ENCODE peak calls at places on chromosomes 13 and 19, in eight cellular contexts. R is activated CD8-positive, alpha-beta memory T cell treated with anti-CD3 and anti-CD28 coated beads for 1 hour; V is germinal center; J is activated CD4-positive, alpha-beta T cell treated with anti-CD3 and anti-CD28 coated beads, Interleukin-2, amount 50 U/mL, for 1 hour; Q is HS-5; E is foreskin fibroblast; H is A172; A is ELR. X is an unnamed sample.

GRCh38 chr13:73235385-73235784 is 176.6 kb downstream of the KLF5 start:
- DNase-seq in E (no peak), A (no peak), R (no peak), Q (no peak), J (no peak), V (no peak), H (no peak), X (no peak)

GRCh38 chr13:49329831-49330545 is 82.3 kb downstream of the CDADC1 start:
- DNase-seq in A (no peak), H (no peak), E (no peak), Q (no peak), J (no peak), V (no peak), R (no peak), X (no peak)

GRCh38 chr19:54100560-54100959 is at the start of gene OSCAR:
- DNase-seq in R (no peak), A (peak; percentile 40), J (no peak), V (no peak), E (peak; percentile 36), H (no peak), Q (no peak), X (no peak)

GRCh38 chr19:17949956-17950309 is 17.0 kb upstream of the KCNN1 start:
- DNase-seq in V (no peak), Q (no peak), A (no peak), H (no peak), R (no peak), J (no peak), E (no peak), X (no peak)

GRCh38 chr19:23949611-23950010 is 34.9 kb downstream of the ZNF726 start:
- DNase-seq in E (peak; percentile 55), R (no peak), H (no peak), V (no peak), J (no peak), Q (no peak), A (no peak), X (no peak)

GRCh38 chr19:48510421-48511268 is 990 bp downstream of the LMTK3 start:
- DNase-seq in A (peak; percentile 63), E (peak; percentile 72), H (peak; percentile 21), J (peak; percentile 75), R (no peak), V (peak; percentile 68), Q (no peak), X (no peak)

GRCh38 chr19:21474671-21475181 is 30.7 kb upstream of the ZNF429 start:
- DNase-seq in V (peak; percentile 95), H (no peak), J (peak; percentile 61), A (no peak), Q (no peak), R (peak; percentile 22), E (peak; percentile 77), X (no peak)

GRCh38 chr13:24110011-24110410 is 50.5 kb upstream of the SPATA13 start:
- DNase-seq in R (no peak), J (no peak), E (no peak), V (no peak), A (no peak), H (no peak), Q (no peak), X (no peak)

GRCh38 chr19:15173746-15174404 is 26.9 kb downstream of the NOTCH3 start:
- DNase-seq in A (peak; percentile 50), E (peak; percentile 15), V (no peak), R (no peak), H (no peak), J (no peak), Q (no peak), X (no peak)

GRCh38 chr19:6423499-6424189 is 967 bp downstream of the KHSRP start:
- DNase-seq in Q (peak; percentile 8), R (no peak), E (peak; percentile 80), J (peak; percentile 19), V (peak; percentile 30), A (peak; percentile 75), H (peak; percentile 38), X (peak; percentile 19)

GRCh38 chr13:24353736-24354135 is 44.4 kb downstream of the C1QTNF9 start:
- DNase-seq in H (no peak), R (no peak), E (no peak), V (no peak), Q (no peak), A (no peak), J (no peak), X (no peak)

GRCh38 chr19:42177686-42178019 is 39.8 kb downstream of the DEDD2 start:
- DNase-seq in Q (no peak), R (no peak), E (no peak), A (no peak), H (no peak), J (no peak), V (no peak), X (no peak)

GRCh38 chr19:610801-611505 is 21.3 kb downstream of the HCN2 start:
- DNase-seq in H (no peak), Q (no peak), E (peak; percentile 78), A (peak; percentile 83), J (peak; percentile 55), V (peak; percentile 57), R (no peak), X (peak; percentile 86)

GRCh38 chr13:42807236-42807635 is 25.9 kb downstream of the FAM216B start:
- DNase-seq in E (no peak), J (no peak), H (no peak), V (no peak), A (peak; percentile 25), R (no peak), Q (no peak), X (no peak)

GRCh38 chr13:24694907-24695306 is 14.7 kb downstream of the ATP12A start:
- DNase-seq in A (peak; percentile 41), R (no peak), H (no peak), J (no peak), E (no peak), Q (no peak), V (no peak), X (no peak)

GRCh38 chr19:6737873-6738725 is 719 bp upstream of the GPR108 start:
- DNase-seq in V (peak; percentile 75), E (peak; percentile 91), A (peak; percentile 88), H (peak; percentile 74), J (peak; percentile 71), R (peak; percentile 44), Q (no peak), X (peak; percentile 77)

GRCh38 chr13:106103779-106104178 is 431.7 kb downstream of the EFNB2 start:
- DNase-seq in Q (no peak), V (no peak), R (no peak), J (no peak), A (peak; percentile 77), H (peak; percentile 77), E (peak; percentile 56), X (peak; percentile 20)

GRCh38 chr19:342801-343421 is 1.7 kb downstream of the MIER2 start:
- DNase-seq in J (no peak), Q (peak; percentile 67), A (peak; percentile 95), H (peak; percentile 80), V (no peak), E (peak; percentile 91), R (no peak), X (peak; percentile 83)

GRCh38 chr19:18321729-18322091 is 1.2 kb downstream of the LSM4 start:
- DNase-seq in E (no peak), V (no peak), R (no peak), H (no peak), J (no peak), Q (no peak), A (no peak), X (no peak)

GRCh38 chr19:50410109-50410508 is 8.6 kb upstream of the SPIB start:
- DNase-seq in E (no peak), V (no peak), R (no peak), J (no peak), H (no peak), Q (no peak), A (no peak), X (no peak)

GRCh38 chr19:30204721-30205120 is 167.5 kb upstream of the ZNF536 start:
- DNase-seq in Q (no peak), R (no peak), A (no peak), V (no peak), J (no peak), E (no peak), H (no peak), X (no peak)

GRCh38 chr19:40650749-40651305 is 39.6 kb downstream of the NUMBL start:
- DNase-seq in E (peak; percentile 86), J (no peak), A (no peak), R (no peak), V (no peak), Q (no peak), H (peak; percentile 25), X (no peak)

GRCh38 chr19:2249880-2250764 is 999 bp downstream of the AMH start:
- DNase-seq in Q (no peak), V (no peak), A (no peak), J (no peak), H (no peak), R (no peak), E (no peak), X (no peak)

GRCh38 chr19:17103177-17103576 is 27.6 kb downstream of the MYO9B start:
- DNase-seq in H (peak; percentile 52), E (peak; percentile 70), A (peak; percentile 77), J (no peak), R (no peak), V (no peak), Q (no peak), X (no peak)

X was measured in RCC 7860.